ENCODE peak calls at places on chromosomes 1 and 21, in seven cellular contexts. Q, N, K, G, J, Y and Z are unnamed samples.

GRCh38 chr1:94666797-94667196 is 125.2 kb upstream of the F3 start:
- DNase-seq in Q (no peak), N (no peak), K (no peak), G (no peak), J (no peak), Y (no peak), Z (no peak)

GRCh38 chr1:169924063-169924462 is 30.4 kb upstream of the SCYL3 start:
- DNase-seq in Q (no peak), N (no peak), K (no peak), G (no peak), J (no peak), Y (no peak), Z (no peak)

GRCh38 chr1:22582670-22583635 is 19.7 kb downstream of the EPHA8 start:
- DNase-seq in Q (no peak), N (peak; percentile 93), K (no peak), G (no peak), J (no peak), Y (no peak), Z (no peak)

GRCh38 chr1:204321665-204322064 is 38.1 kb downstream of the PLEKHA6 start:
- DNase-seq in Q (peak; percentile 50), N (peak; percentile 46), K (peak; percentile 38), G (no peak), J (peak; percentile 53), Y (peak; percentile 44), Z (no peak)

GRCh38 chr1:2228157-2228594 is at the start of gene SKI:
- DNase-seq in Q (no peak), N (no peak), K (no peak), G (no peak), J (no peak), Y (no peak), Z (no peak)

GRCh38 chr1:15786581-15786980 is 20.9 kb downstream of the UQCRHL start:
- DNase-seq in Q (peak; percentile 64), N (no peak), K (peak; percentile 72), G (no peak), J (peak; percentile 18), Y (no peak), Z (no peak)

GRCh38 chr1:207181838-207182237 is 77.8 kb downstream of the C4BPA start:
- DNase-seq in Q (no peak), N (no peak), K (no peak), G (peak; percentile 30), J (no peak), Y (no peak), Z (no peak)

GRCh38 chr1:165152727-165153126 is 203.8 kb downstream of the LMX1A start:
- DNase-seq in Q (no peak), N (peak; percentile 5), K (no peak), G (no peak), J (no peak), Y (peak; percentile 28), Z (no peak)

GRCh38 chr1:226940806-226941067 is 643 bp downstream of the COQ8A start:
- DNase-seq in Q (no peak), N (no peak), K (no peak), G (no peak), J (no peak), Y (no peak), Z (no peak)

GRCh38 chr1:70718086-70718630 is 307.1 kb downstream of the CTH start:
- DNase-seq in Q (no peak), N (no peak), K (no peak), G (no peak), J (no peak), Y (no peak), Z (no peak)
- H3K27me3 ChIP-seq in Q (no peaks in the 10 kb centered on the region), N (no peaks in the 10 kb centered on the region), K (no peaks in the 10 kb centered on the region), G (no peaks in the 10 kb centered on the region), J (no peaks in the 10 kb centered on the region), Y (no peaks in the 10 kb centered on the region), Z (no peaks in the 10 kb centered on the region)

GRCh38 chr1:222891578-222891977 is 76.7 kb downstream of the DISP1 start:
- DNase-seq in Q (no peak), N (no peak), K (no peak), G (peak; percentile 32), J (no peak), Y (no peak), Z (no peak)
- H3K27ac ChIP-seq in Q (no peak overlapping the region), N (peak overlapping the region; percentile 83), K (peak overlapping the region; percentile 8), G (no peak overlapping the region), J (no peak overlapping the region), Y (peak overlapping the region; percentile 53), Z (no peak overlapping the region)

DNA sequence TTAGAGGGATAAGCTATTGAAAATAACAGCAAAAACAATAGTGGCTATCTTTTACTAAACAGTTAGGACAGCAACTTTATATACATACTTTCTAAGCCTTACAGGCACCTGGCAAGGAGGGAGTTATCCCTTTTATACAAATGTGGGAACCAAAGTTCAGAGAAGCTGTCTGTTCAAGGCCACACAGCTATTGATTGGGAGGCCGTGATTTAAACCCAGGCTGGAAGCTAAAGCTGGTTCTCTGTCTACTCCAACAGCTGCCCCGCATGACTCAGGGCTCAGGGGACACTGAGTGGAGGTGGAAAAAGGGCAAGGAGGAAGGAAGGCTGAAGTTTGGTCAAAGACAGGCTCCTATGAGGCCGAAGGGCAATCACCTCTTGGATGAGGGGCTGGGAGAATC is 26.7 kb downstream of the KCNA2 start:
- DNase-seq in Q (no peak), N (no peak), K (no peak), G (peak; percentile 14), J (no peak), Y (no peak), Z (no peak)
- H3K27me3 ChIP-seq in Q (no peaks in the 10 kb centered on the region), N (no peaks in the 10 kb centered on the region), K (peaks cover 6% of the 10 kb centered on the region), G (no peaks in the 10 kb centered on the region), J (peaks cover 3% of the 10 kb centered on the region), Y (no peaks in the 10 kb centered on the region), Z (peaks cover 6% of the 10 kb centered on the region)

GRCh38 chr21:46097826-46098286 is at the start of gene COL6A2:
- DNase-seq in Q (peak; percentile 69), N (peak; percentile 97), K (peak; percentile 64), G (peak; percentile 13), J (peak; percentile 71), Y (peak; percentile 90), Z (peak; percentile 55)
- H3K27ac ChIP-seq in Q (peak within 1 kb of the TSS; percentile 83), N (no peak within 1 kb of the TSS), K (peak within 1 kb of the TSS; percentile 86), G (peak within 1 kb of the TSS; percentile 61), J (peak within 1 kb of the TSS; percentile 98), Y (peak within 1 kb of the TSS; percentile 87), Z (peak within 1 kb of the TSS; percentile 77)

DNA sequence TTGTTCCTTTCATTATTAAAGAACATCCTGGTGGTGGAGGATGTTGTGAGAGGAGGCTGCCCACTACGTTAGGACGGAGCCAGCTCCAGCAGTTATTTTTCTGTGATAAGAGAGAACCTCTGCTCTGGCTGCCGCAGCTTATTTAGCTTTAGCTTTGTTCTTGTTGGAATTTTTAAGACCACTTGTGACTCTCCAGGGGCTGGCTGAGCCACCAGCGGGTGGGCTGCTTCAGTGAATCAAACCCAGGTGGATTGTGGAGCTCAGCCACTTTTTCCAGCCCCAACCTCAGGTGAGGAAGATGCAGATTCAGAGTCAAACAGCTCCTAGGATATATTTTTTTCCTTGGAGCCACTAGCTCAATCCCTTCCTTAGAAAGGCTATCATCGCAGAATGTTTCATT is 83.1 kb upstream of the CTTNBP2NL start:
- DNase-seq in Q (no peak), N (no peak), K (no peak), G (no peak), J (no peak), Y (no peak), Z (no peak)
- H3K27me3 ChIP-seq in Q (no peaks in the 10 kb centered on the region), N (no peaks in the 10 kb centered on the region), K (peaks cover 7% of the 10 kb centered on the region), G (no peaks in the 10 kb centered on the region), J (peaks cover 31% of the 10 kb centered on the region), Y (peaks cover 6% of the 10 kb centered on the region), Z (peaks cover 8% of the 10 kb centered on the region)